ENCODE peak calls at places on chromosome 11, in seven cellular contexts. Z is Peyer's patch, J is kidney, T is A549, E is mucosa of descending colon, R is epithelial cell of esophagus, L is BJ. A is an unnamed sample.
A peak's percentile ranks its signal among the peaks of the same experiment; 100 is the strongest.

GRCh38 chr11:107696140-107696539 is 15.7 kb downstream of the SLN start:
- DNase-seq in Z (no peak), J (no peak), T (peak; percentile 71), E (no peak), R (peak; percentile 85), L (peak; percentile 95), A (peak; percentile 95)

GRCh38 chr11:128417607-128418324 is 169.6 kb downstream of the ETS1 start:
- DNase-seq in Z (no peak), J (no peak), T (no peak), E (no peak), R (peak; percentile 56), L (peak; percentile 93), A (peak; percentile 90)

GRCh38 chr11:103648054-103648453 is 388.4 kb upstream of the DDI1 start:
- DNase-seq in Z (no peak), J (no peak), T (no peak), E (no peak), R (no peak), L (no peak), A (no peak)

GRCh38 chr11:118885319-118885718 is 1.6 kb downstream of the CXCR5 start:
- DNase-seq in Z (no peak), J (no peak), T (no peak), E (no peak), R (no peak), L (no peak), A (no peak)

GRCh38 chr11:1340111-1340510 is 30.7 kb upstream of the TOLLIP start:
- DNase-seq in Z (no peak), J (no peak), T (no peak), E (no peak), R (no peak), L (no peak), A (no peak)

GRCh38 chr11:68122936-68123539 is 1.9 kb upstream of the CHKA start:
- DNase-seq in Z (peak; percentile 46), J (no peak), T (peak; percentile 63), E (peak; percentile 78), R (no peak), L (no peak), A (no peak)

GRCh38 chr11:86291466-86292262 is 10.4 kb upstream of the HIKESHI start:
- DNase-seq in Z (no peak), J (no peak), T (peak; percentile 49), E (peak; percentile 37), R (peak; percentile 76), L (no peak), A (peak; percentile 70)

GRCh38 chr11:30091246-30091645 is 74.4 kb upstream of the KCNA4 start:
- DNase-seq in Z (no peak), J (no peak), T (no peak), E (no peak), R (no peak), L (no peak), A (no peak)

GRCh38 chr11:114181195-114181594 is 115.0 kb upstream of the NNMT start:
- DNase-seq in Z (no peak), J (no peak), T (no peak), E (peak; percentile 19), R (no peak), L (no peak), A (peak; percentile 20)

GRCh38 chr11:65526744-65527143 is 1.9 kb downstream of the SCYL1 start:
- DNase-seq in Z (peak; percentile 42), J (peak; percentile 69), T (no peak), E (no peak), R (no peak), L (no peak), A (no peak)

GRCh38 chr11:65529475-65530156 is 4.7 kb downstream of the SCYL1 start:
- DNase-seq in Z (no peak), J (no peak), T (no peak), E (no peak), R (no peak), L (no peak), A (peak; percentile 34)

GRCh38 chr11:65528819-65529350 is 4.0 kb downstream of the SCYL1 start:
- DNase-seq in Z (no peak), J (no peak), T (no peak), E (no peak), R (no peak), L (no peak), A (no peak)

GRCh38 chr11:65532388-65533064 is 7.6 kb downstream of the SCYL1 start:
- DNase-seq in Z (no peak), J (no peak), T (no peak), E (no peak), R (no peak), L (no peak), A (no peak)

DNA sequence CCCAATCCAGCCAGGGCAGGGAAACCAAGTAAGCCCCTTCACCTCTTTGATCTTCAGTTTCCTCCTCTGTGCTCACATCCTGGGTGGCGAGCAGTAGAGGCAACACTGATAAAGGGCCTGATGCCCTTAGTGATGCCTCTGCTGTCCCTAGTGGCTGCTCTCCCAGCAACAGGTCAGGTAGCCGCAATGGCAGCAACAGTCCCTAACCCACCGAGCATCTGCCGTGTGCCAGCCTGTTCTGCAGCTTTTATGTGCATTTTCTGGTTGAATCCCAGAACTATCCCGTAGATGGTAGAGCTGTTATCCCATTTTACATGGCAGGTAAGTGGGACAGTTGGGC is 5.2 kb downstream of the SCYL1 start:
- DNase-seq in Z (no peak), J (no peak), T (peak; percentile 58), E (no peak), R (no peak), L (no peak), A (no peak)
- TF ChIP-seq CTCF in Z (no peak), J (no peak), T (no peak), E (no peak), R (peak; percentile 32), L (peak; percentile 44), A (peak; percentile 21)

DNA sequence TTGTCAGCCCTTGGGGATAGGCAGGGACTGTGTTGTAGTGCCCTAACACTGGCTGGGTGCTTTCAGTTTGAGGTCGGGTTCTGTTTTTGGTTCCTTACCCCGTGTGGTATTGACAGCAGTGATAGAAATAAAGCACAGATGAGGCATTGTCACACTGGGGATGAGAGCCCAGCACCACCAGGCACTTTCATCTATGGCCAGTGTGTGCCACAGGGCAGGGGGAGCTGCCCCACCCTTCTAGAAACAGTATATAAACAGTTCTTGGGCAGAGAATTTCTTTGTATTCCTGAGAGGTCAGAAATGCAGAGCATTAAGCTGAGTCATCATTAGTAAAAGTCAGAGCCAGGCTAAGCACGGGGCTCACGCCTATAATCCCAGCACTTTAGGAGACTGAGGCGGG is 23.1 kb upstream of the CDC42EP2 start:
- DNase-seq in Z (no peak), J (no peak), T (peak; percentile 54), E (no peak), R (no peak), L (no peak), A (peak; percentile 80)
- H3K4me3 ChIP-seq in Z (no peak overlapping the region), J (no peak overlapping the region), T (peak overlapping the region; percentile 21), E (no peak overlapping the region), R (no peak overlapping the region), L (no peak overlapping the region), A (no peak overlapping the region)

GRCh38 chr11:110565690-110566336 is 136.1 kb downstream of the FDX1 start:
- DNase-seq in Z (no peak), J (no peak), T (no peak), E (no peak), R (peak; percentile 76), L (no peak), A (no peak)
- TF ChIP-seq CTCF in Z (no peak), J (no peak), T (no peak), E (no peak), R (no peak), L (no peak), A (no peak)

DNA sequence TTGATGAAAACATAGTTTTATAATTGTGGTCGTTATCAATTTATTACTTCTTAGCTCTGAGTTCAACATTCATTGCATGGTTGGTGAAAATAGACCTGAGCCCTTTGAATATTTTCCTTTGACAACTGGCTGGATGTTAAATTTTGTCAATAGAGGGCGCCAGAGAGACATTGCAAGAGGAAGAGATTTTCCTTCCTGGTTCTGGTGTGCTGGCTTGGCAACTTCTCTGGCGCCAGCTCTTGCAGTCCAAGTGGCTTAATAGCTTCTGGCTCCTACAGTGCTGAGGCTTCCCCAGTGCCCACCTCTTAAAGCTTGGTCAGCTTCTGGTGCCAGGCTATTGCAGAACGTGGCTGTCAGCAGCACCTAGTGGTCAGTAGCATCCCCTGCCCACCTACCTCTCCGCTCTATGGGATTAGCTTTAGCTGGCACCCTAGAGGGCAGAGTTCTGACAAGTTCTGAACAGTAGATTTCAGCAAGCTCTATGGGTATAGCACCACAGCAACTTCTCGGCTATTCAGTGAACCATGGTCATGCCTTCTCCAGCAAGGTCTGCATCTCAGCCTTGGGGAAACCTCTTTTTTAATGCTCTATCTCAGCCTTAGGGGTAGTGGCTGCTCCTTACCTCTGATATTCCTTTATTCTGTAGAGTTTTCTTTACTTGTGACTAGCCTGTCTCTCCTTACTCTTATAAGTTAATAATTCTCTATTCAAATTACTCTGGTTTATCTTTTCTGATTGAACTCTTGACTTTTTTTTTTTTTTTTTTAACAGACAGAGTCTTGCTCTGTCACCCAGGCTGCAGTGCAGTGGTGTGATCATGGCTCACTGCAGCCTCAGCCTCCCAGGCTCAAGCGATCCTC is 59.4 kb downstream of the ACER3 start:
- DNase-seq in Z (peak; percentile 79), J (peak; percentile 81), T (peak; percentile 87), E (peak; percentile 72), R (peak; percentile 88), L (no peak), A (peak; percentile 81)
- H3K4me3 ChIP-seq in Z (peak overlapping the region; percentile 20), J (peak overlapping the region; percentile 42), T (no peak overlapping the region), E (no peak overlapping the region), R (no peak overlapping the region), L (no peak overlapping the region), A (no peak overlapping the region)

DNA sequence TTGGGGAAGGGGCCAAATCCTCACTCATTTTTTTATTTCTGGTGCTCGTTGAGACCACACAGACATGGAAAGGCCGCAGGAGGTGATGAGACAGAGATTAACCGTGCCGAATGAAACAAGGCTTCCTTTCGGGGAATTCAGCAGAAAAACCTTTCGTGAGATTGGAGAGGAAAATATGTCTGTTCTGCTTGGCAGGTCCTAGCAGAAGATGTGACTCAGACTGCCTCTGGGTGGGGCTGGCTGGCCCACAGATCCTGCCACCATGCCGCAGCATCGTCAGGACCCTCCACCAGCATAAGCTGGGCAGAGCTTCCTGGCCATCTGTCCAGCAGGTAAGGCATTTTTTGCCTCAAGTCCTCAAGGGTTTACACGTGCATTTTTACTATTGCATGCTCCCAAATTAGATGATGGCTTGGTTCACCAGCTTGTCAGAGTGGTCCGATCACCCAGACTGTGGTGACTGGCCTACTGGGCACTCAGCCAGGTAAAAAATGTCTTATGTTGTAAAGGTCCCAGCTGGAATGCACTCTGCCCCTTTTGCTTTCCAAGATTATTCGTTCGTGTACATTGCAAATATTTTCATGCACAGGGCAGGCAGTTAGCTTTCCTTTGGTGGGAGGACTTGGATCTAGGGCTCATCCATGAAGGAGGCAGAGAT is 1.5 kb downstream of the DDB2 start:
- DNase-seq in Z (peak; percentile 57), J (peak; percentile 82), T (peak; percentile 62), E (peak; percentile 58), R (peak; percentile 80), L (peak; percentile 59), A (peak; percentile 79)
- TF ChIP-seq CTCF in Z (no peak), J (no peak), T (peak; percentile 18), E (no peak), R (no peak), L (no peak), A (no peak)

GRCh38 chr11:34300571-34301295 is 57.1 kb downstream of the ABTB2 start:
- DNase-seq in Z (no peak), J (no peak), T (no peak), E (no peak), R (no peak), L (no peak), A (no peak)
- H3K4me3 ChIP-seq in Z (no peak overlapping the region), J (no peak overlapping the region), T (no peak overlapping the region), E (no peak overlapping the region), R (no peak overlapping the region), L (no peak overlapping the region), A (no peak overlapping the region)